ENCODE peak calls at places on chromosomes 16 and 17, in seven cellular contexts. E is NCI-H2171, F is lower leg skin, Z is globus pallidus, X is thoracic aorta, V is OCI-M1, I is AG04449. J is an unnamed sample.

GRCh38 chr16:72112906-72113615 is 19.4 kb downstream of the DHX38 start:
- DNase-seq in V (no peak), I (no peak), X (no peak), E (no peak), F (peak; percentile 72), Z (no peak), J (no peak)

GRCh38 chr16:87706278-87707000 is 59.3 kb downstream of the KLHDC4 start:
- DNase-seq in X (no peak), I (no peak), Z (no peak), E (peak; percentile 28), V (no peak), F (no peak), J (no peak)

GRCh38 chr17:32206816-32207215 is 58.8 kb upstream of the RHBDL3 start:
- DNase-seq in E (no peak), X (no peak), Z (no peak), I (peak; percentile 45), V (no peak), F (no peak), J (no peak)

GRCh38 chr17:83133302-83134121 is 54.1 kb downstream of the METRNL start:
- DNase-seq in X (no peak), E (no peak), I (no peak), F (peak; percentile 73), V (no peak), Z (no peak), J (no peak)

GRCh38 chr17:72974605-72975232 is 117.8 kb downstream of the SLC39A11 start:
- DNase-seq in X (no peak), V (no peak), F (no peak), I (no peak), E (no peak), Z (no peak), J (no peak)

GRCh38 chr17:72822358-72823023 is 270.0 kb downstream of the SLC39A11 start:
- DNase-seq in Z (no peak), E (no peak), F (peak; percentile 23), I (no peak), V (no peak), X (no peak), J (no peak)

GRCh38 chr16:89931305-89931896 is 8.3 kb downstream of the TUBB3 start:
- DNase-seq in F (no peak), X (no peak), I (no peak), V (no peak), E (no peak), Z (no peak), J (no peak)

GRCh38 chr16:28917095-28917494 is 7.9 kb downstream of the RABEP2 start:
- DNase-seq in X (no peak), V (no peak), I (no peak), Z (no peak), F (no peak), E (no peak), J (no peak)

GRCh38 chr17:77364381-77364911 is 223.7 kb downstream of the SEC14L1 start:
- DNase-seq in X (no peak), E (no peak), I (no peak), F (no peak), Z (no peak), V (no peak), J (no peak)

GRCh38 chr17:48997827-48998556 is 807 bp downstream of the IGF2BP1 start:
- DNase-seq in E (no peak), I (no peak), Z (no peak), F (no peak), X (no peak), V (peak; percentile 45), J (no peak)

GRCh38 chr17:35778641-35779196 is 16.7 kb downstream of the MMP28 start:
- DNase-seq in Z (no peak), F (no peak), E (no peak), X (no peak), V (no peak), I (no peak), J (no peak)

GRCh38 chr17:750431-751037 is 1.5 kb downstream of the GEMIN4 start:
- DNase-seq in Z (no peak), V (no peak), X (no peak), F (no peak), E (no peak), I (no peak), J (no peak)

J was measured in HFF-Myc.